ENCODE peak calls at places on chromosome 21, in ten cellular contexts. One of them, this sample, is unnamed.
A peak's percentile ranks its signal among the peaks of the same experiment; 100 is the strongest.

GRCh38 chr21:31850886-31851285 is 21.9 kb upstream of the HUNK start:
- DNase-seq in CD8-positive, alpha-beta memory T cell: no peak
- DNase-seq in stomach: no peak
- DNase-seq in Peyer's patch: no peak
- DNase-seq in fibroblast of lung: no peak
- DNase-seq in effector memory CD4-positive, alpha-beta T cell: no peak
- DNase-seq in aorta: no peak
- DNase-seq in breast epithelium: no peak
- DNase-seq in cardiac muscle cell: no peak
- DNase-seq in ovary: no peak
- DNase-seq in this sample: no peak

GRCh38 chr21:30104246-30104645 is 62.4 kb downstream of the CLDN17 start:
- DNase-seq in CD8-positive, alpha-beta memory T cell: no peak
- DNase-seq in stomach: no peak
- DNase-seq in Peyer's patch: no peak
- DNase-seq in fibroblast of lung: no peak
- DNase-seq in effector memory CD4-positive, alpha-beta T cell: no peak
- DNase-seq in aorta: no peak
- DNase-seq in breast epithelium: no peak
- DNase-seq in cardiac muscle cell: no peak
- DNase-seq in ovary: no peak
- DNase-seq in this sample: no peak

GRCh38 chr21:15992171-15992570 is 262.4 kb downstream of the USP25 start:
- DNase-seq in CD8-positive, alpha-beta memory T cell: no peak
- DNase-seq in stomach: no peak
- DNase-seq in Peyer's patch: no peak
- DNase-seq in fibroblast of lung: peak; percentile 49
- DNase-seq in effector memory CD4-positive, alpha-beta T cell: no peak
- DNase-seq in aorta: no peak
- DNase-seq in breast epithelium: no peak
- DNase-seq in cardiac muscle cell: no peak
- DNase-seq in ovary: no peak
- DNase-seq in this sample: no peak

GRCh38 chr21:41582866-41583265 is 74.9 kb upstream of the TMPRSS2 start:
- DNase-seq in CD8-positive, alpha-beta memory T cell: no peak
- DNase-seq in stomach: peak; percentile 23
- DNase-seq in Peyer's patch: no peak
- DNase-seq in fibroblast of lung: no peak
- DNase-seq in effector memory CD4-positive, alpha-beta T cell: no peak
- DNase-seq in aorta: no peak
- DNase-seq in breast epithelium: peak; percentile 13
- DNase-seq in cardiac muscle cell: no peak
- DNase-seq in ovary: no peak
- DNase-seq in this sample: no peak

GRCh38 chr21:29499734-29500343 is 201.1 kb downstream of the BACH1 start:
- DNase-seq in CD8-positive, alpha-beta memory T cell: no peak
- DNase-seq in stomach: no peak
- DNase-seq in Peyer's patch: no peak
- DNase-seq in fibroblast of lung: peak; percentile 13
- DNase-seq in effector memory CD4-positive, alpha-beta T cell: no peak
- DNase-seq in aorta: no peak
- DNase-seq in breast epithelium: no peak
- DNase-seq in cardiac muscle cell: no peak
- DNase-seq in ovary: no peak
- DNase-seq in this sample: no peak

GRCh38 chr21:23936224-23936623 is 1671.1 kb downstream of the MRPL39 start:
- DNase-seq in CD8-positive, alpha-beta memory T cell: no peak
- DNase-seq in stomach: no peak
- DNase-seq in Peyer's patch: no peak
- DNase-seq in fibroblast of lung: peak; percentile 16
- DNase-seq in effector memory CD4-positive, alpha-beta T cell: no peak
- DNase-seq in aorta: no peak
- DNase-seq in breast epithelium: no peak
- DNase-seq in cardiac muscle cell: peak; percentile 27
- DNase-seq in ovary: no peak
- DNase-seq in this sample: no peak

GRCh38 chr21:31098576-31099005 is 60.3 kb upstream of the KRTAP19-8 start:
- DNase-seq in CD8-positive, alpha-beta memory T cell: peak; percentile 67
- DNase-seq in stomach: peak; percentile 72
- DNase-seq in Peyer's patch: peak; percentile 67
- DNase-seq in fibroblast of lung: peak; percentile 45
- DNase-seq in effector memory CD4-positive, alpha-beta T cell: peak; percentile 44
- DNase-seq in aorta: peak; percentile 88
- DNase-seq in breast epithelium: peak; percentile 32
- DNase-seq in cardiac muscle cell: peak; percentile 74
- DNase-seq in ovary: peak; percentile 36
- DNase-seq in this sample: peak; percentile 31

GRCh38 chr21:34992736-34993135 is 56.4 kb downstream of the RUNX1 start:
- DNase-seq in CD8-positive, alpha-beta memory T cell: no peak
- DNase-seq in stomach: no peak
- DNase-seq in Peyer's patch: no peak
- DNase-seq in fibroblast of lung: peak; percentile 89
- DNase-seq in effector memory CD4-positive, alpha-beta T cell: no peak
- DNase-seq in aorta: peak; percentile 88
- DNase-seq in breast epithelium: peak; percentile 69
- DNase-seq in cardiac muscle cell: no peak
- DNase-seq in ovary: no peak
- DNase-seq in this sample: peak; percentile 65

GRCh38 chr21:31660134-31660565 is 657 bp downstream of the SOD1 start:
- DNase-seq in CD8-positive, alpha-beta memory T cell: no peak
- DNase-seq in stomach: no peak
- DNase-seq in Peyer's patch: no peak
- DNase-seq in fibroblast of lung: no peak
- DNase-seq in effector memory CD4-positive, alpha-beta T cell: no peak
- DNase-seq in aorta: peak; percentile 87
- DNase-seq in breast epithelium: no peak
- DNase-seq in cardiac muscle cell: peak; percentile 66
- DNase-seq in ovary: peak; percentile 47
- DNase-seq in this sample: no peak

GRCh38 chr21:34227386-34227852 is 136.4 kb upstream of the KCNE2 start:
- DNase-seq in CD8-positive, alpha-beta memory T cell: no peak
- DNase-seq in stomach: no peak
- DNase-seq in Peyer's patch: no peak
- DNase-seq in fibroblast of lung: peak; percentile 75
- DNase-seq in effector memory CD4-positive, alpha-beta T cell: no peak
- DNase-seq in aorta: peak; percentile 78
- DNase-seq in breast epithelium: no peak
- DNase-seq in cardiac muscle cell: no peak
- DNase-seq in ovary: peak; percentile 24
- DNase-seq in this sample: no peak

GRCh38 chr21:26795866-26796329 is 49.3 kb downstream of the ADAMTS1 start:
- DNase-seq in CD8-positive, alpha-beta memory T cell: no peak
- DNase-seq in stomach: peak; percentile 32
- DNase-seq in Peyer's patch: no peak
- DNase-seq in fibroblast of lung: peak; percentile 87
- DNase-seq in effector memory CD4-positive, alpha-beta T cell: no peak
- DNase-seq in aorta: no peak
- DNase-seq in breast epithelium: no peak
- DNase-seq in cardiac muscle cell: no peak
- DNase-seq in ovary: peak; percentile 96
- DNase-seq in this sample: no peak

GRCh38 chr21:31524140-31524539 is 135.4 kb upstream of the SOD1 start:
- DNase-seq in CD8-positive, alpha-beta memory T cell: no peak
- DNase-seq in stomach: no peak
- DNase-seq in Peyer's patch: no peak
- DNase-seq in fibroblast of lung: no peak
- DNase-seq in effector memory CD4-positive, alpha-beta T cell: no peak
- DNase-seq in aorta: no peak
- DNase-seq in breast epithelium: no peak
- DNase-seq in cardiac muscle cell: no peak
- DNase-seq in ovary: no peak
- DNase-seq in this sample: no peak

GRCh38 chr21:34989337-34990151 is 59.6 kb downstream of the RUNX1 start:
- DNase-seq in CD8-positive, alpha-beta memory T cell: no peak
- DNase-seq in stomach: no peak
- DNase-seq in Peyer's patch: no peak
- DNase-seq in fibroblast of lung: peak; percentile 75
- DNase-seq in effector memory CD4-positive, alpha-beta T cell: no peak
- DNase-seq in aorta: no peak
- DNase-seq in breast epithelium: no peak
- DNase-seq in cardiac muscle cell: no peak
- DNase-seq in ovary: no peak
- DNase-seq in this sample: no peak

GRCh38 chr21:26405735-26406361 is 167.2 kb downstream of the CYYR1 start:
- DNase-seq in CD8-positive, alpha-beta memory T cell: no peak
- DNase-seq in stomach: no peak
- DNase-seq in Peyer's patch: no peak
- DNase-seq in fibroblast of lung: peak; percentile 91
- DNase-seq in effector memory CD4-positive, alpha-beta T cell: no peak
- DNase-seq in aorta: no peak
- DNase-seq in breast epithelium: no peak
- DNase-seq in cardiac muscle cell: peak; percentile 35
- DNase-seq in ovary: no peak
- DNase-seq in this sample: no peak

GRCh38 chr21:38334866-38335265 is 78.1 kb downstream of the KCNJ15 start:
- DNase-seq in CD8-positive, alpha-beta memory T cell: no peak
- DNase-seq in stomach: no peak
- DNase-seq in Peyer's patch: no peak
- DNase-seq in fibroblast of lung: no peak
- DNase-seq in effector memory CD4-positive, alpha-beta T cell: no peak
- DNase-seq in aorta: no peak
- DNase-seq in breast epithelium: no peak
- DNase-seq in cardiac muscle cell: no peak
- DNase-seq in ovary: no peak
- DNase-seq in this sample: peak; percentile 68
- H3K4me1 ChIP-seq in CD8-positive, alpha-beta memory T cell: no peaks in the 10 kb centered on the region
- H3K4me1 ChIP-seq in stomach: no peaks in the 10 kb centered on the region
- H3K4me1 ChIP-seq in Peyer's patch: no peaks in the 10 kb centered on the region
- H3K4me1 ChIP-seq in fibroblast of lung: no peaks in the 10 kb centered on the region
- H3K4me1 ChIP-seq in effector memory CD4-positive, alpha-beta T cell: no peaks in the 10 kb centered on the region
- H3K4me1 ChIP-seq in aorta: no peaks in the 10 kb centered on the region
- H3K4me1 ChIP-seq in breast epithelium: no peaks in the 10 kb centered on the region
- H3K4me1 ChIP-seq in cardiac muscle cell: no peaks in the 10 kb centered on the region
- H3K4me1 ChIP-seq in ovary: no peaks in the 10 kb centered on the region
- H3K4me1 ChIP-seq in this sample: no peaks in the 10 kb centered on the region

DNA sequence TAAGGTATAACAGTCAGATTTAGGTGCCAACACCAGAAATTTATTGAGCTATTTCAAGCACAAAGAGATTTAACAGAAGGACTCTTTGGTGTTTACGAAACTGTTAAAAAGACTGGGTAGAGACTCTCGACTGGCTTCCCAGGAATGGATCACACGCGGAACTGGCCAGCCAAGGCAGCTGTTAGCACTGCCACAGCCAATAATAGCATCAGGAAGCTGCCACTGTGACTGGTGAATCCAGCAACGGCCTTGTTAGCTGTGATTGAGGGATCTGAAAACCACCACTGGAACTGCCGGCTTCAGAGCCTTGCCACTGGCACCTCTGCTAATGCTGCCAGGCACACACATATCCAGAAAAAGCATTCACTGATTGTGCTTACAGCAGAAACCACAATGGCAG is 10.6 kb upstream of the SIM2 start:
- DNase-seq in CD8-positive, alpha-beta memory T cell: no peak
- DNase-seq in stomach: no peak
- DNase-seq in Peyer's patch: no peak
- DNase-seq in fibroblast of lung: no peak
- DNase-seq in effector memory CD4-positive, alpha-beta T cell: no peak
- DNase-seq in aorta: no peak
- DNase-seq in breast epithelium: no peak
- DNase-seq in cardiac muscle cell: no peak
- DNase-seq in ovary: no peak
- DNase-seq in this sample: no peak
- H3K27me3 ChIP-seq in CD8-positive, alpha-beta memory T cell: peaks cover 29% of the 10 kb centered on the region
- H3K27me3 ChIP-seq in stomach: peaks cover 26% of the 10 kb centered on the region
- H3K27me3 ChIP-seq in Peyer's patch: peaks cover 24% of the 10 kb centered on the region
- H3K27me3 ChIP-seq in fibroblast of lung: peaks cover 50% of the 10 kb centered on the region
- H3K27me3 ChIP-seq in effector memory CD4-positive, alpha-beta T cell: peaks cover 12% of the 10 kb centered on the region
- H3K27me3 ChIP-seq in aorta: no peaks in the 10 kb centered on the region
- H3K27me3 ChIP-seq in breast epithelium: peaks cover 60% of the 10 kb centered on the region
- H3K27me3 ChIP-seq in cardiac muscle cell: peaks cover 90% of the 10 kb centered on the region
- H3K27me3 ChIP-seq in ovary: no peaks in the 10 kb centered on the region
- H3K27me3 ChIP-seq in this sample: peaks cover 8% of the 10 kb centered on the region

GRCh38 chr21:45460011-45460565 is 55.1 kb downstream of the COL18A1 start:
- DNase-seq in CD8-positive, alpha-beta memory T cell: no peak
- DNase-seq in stomach: no peak
- DNase-seq in Peyer's patch: peak; percentile 37
- DNase-seq in fibroblast of lung: no peak
- DNase-seq in effector memory CD4-positive, alpha-beta T cell: no peak
- DNase-seq in aorta: peak; percentile 73
- DNase-seq in breast epithelium: no peak
- DNase-seq in cardiac muscle cell: no peak
- DNase-seq in ovary: no peak
- DNase-seq in this sample: peak; percentile 64
- H3K4me1 ChIP-seq in CD8-positive, alpha-beta memory T cell: no peaks in the 10 kb centered on the region
- H3K4me1 ChIP-seq in stomach: peaks cover 10% of the 10 kb centered on the region
- H3K4me1 ChIP-seq in Peyer's patch: peaks cover 5% of the 10 kb centered on the region
- H3K4me1 ChIP-seq in fibroblast of lung: peaks cover 13% of the 10 kb centered on the region
- H3K4me1 ChIP-seq in effector memory CD4-positive, alpha-beta T cell: no peaks in the 10 kb centered on the region
- H3K4me1 ChIP-seq in aorta: no peaks in the 10 kb centered on the region
- H3K4me1 ChIP-seq in breast epithelium: peaks cover 8% of the 10 kb centered on the region
- H3K4me1 ChIP-seq in cardiac muscle cell: no peaks in the 10 kb centered on the region
- H3K4me1 ChIP-seq in ovary: peaks cover 7% of the 10 kb centered on the region
- H3K4me1 ChIP-seq in this sample: peaks cover 3% of the 10 kb centered on the region

GRCh38 chr21:42661688-42662429 is 8.4 kb downstream of the PDE9A start:
- DNase-seq in CD8-positive, alpha-beta memory T cell: no peak
- DNase-seq in stomach: no peak
- DNase-seq in Peyer's patch: no peak
- DNase-seq in fibroblast of lung: no peak
- DNase-seq in effector memory CD4-positive, alpha-beta T cell: no peak
- DNase-seq in aorta: no peak
- DNase-seq in breast epithelium: no peak
- DNase-seq in cardiac muscle cell: no peak
- DNase-seq in ovary: no peak
- DNase-seq in this sample: no peak

GRCh38 chr21:42658320-42659105 is 5.1 kb downstream of the PDE9A start:
- DNase-seq in CD8-positive, alpha-beta memory T cell: no peak
- DNase-seq in stomach: no peak
- DNase-seq in Peyer's patch: no peak
- DNase-seq in fibroblast of lung: no peak
- DNase-seq in effector memory CD4-positive, alpha-beta T cell: no peak
- DNase-seq in aorta: no peak
- DNase-seq in breast epithelium: no peak
- DNase-seq in cardiac muscle cell: no peak
- DNase-seq in ovary: no peak
- DNase-seq in this sample: no peak

GRCh38 chr21:42657676-42658319 is 4.4 kb downstream of the PDE9A start:
- DNase-seq in CD8-positive, alpha-beta memory T cell: no peak
- DNase-seq in stomach: no peak
- DNase-seq in Peyer's patch: no peak
- DNase-seq in fibroblast of lung: no peak
- DNase-seq in effector memory CD4-positive, alpha-beta T cell: no peak
- DNase-seq in aorta: no peak
- DNase-seq in breast epithelium: no peak
- DNase-seq in cardiac muscle cell: no peak
- DNase-seq in ovary: no peak
- DNase-seq in this sample: peak; percentile 80

GRCh38 chr21:42660118-42660470 is 6.7 kb downstream of the PDE9A start:
- DNase-seq in CD8-positive, alpha-beta memory T cell: no peak
- DNase-seq in stomach: no peak
- DNase-seq in Peyer's patch: no peak
- DNase-seq in fibroblast of lung: no peak
- DNase-seq in effector memory CD4-positive, alpha-beta T cell: no peak
- DNase-seq in aorta: no peak
- DNase-seq in breast epithelium: no peak
- DNase-seq in cardiac muscle cell: no peak
- DNase-seq in ovary: no peak
- DNase-seq in this sample: no peak

GRCh38 chr21:42659416-42660117 is 6.1 kb downstream of the PDE9A start:
- DNase-seq in CD8-positive, alpha-beta memory T cell: no peak
- DNase-seq in stomach: no peak
- DNase-seq in Peyer's patch: no peak
- DNase-seq in fibroblast of lung: no peak
- DNase-seq in effector memory CD4-positive, alpha-beta T cell: no peak
- DNase-seq in aorta: no peak
- DNase-seq in breast epithelium: no peak
- DNase-seq in cardiac muscle cell: no peak
- DNase-seq in ovary: no peak
- DNase-seq in this sample: no peak
- H3K27me3 ChIP-seq in CD8-positive, alpha-beta memory T cell: peaks cover 3% of the 10 kb centered on the region
- H3K27me3 ChIP-seq in stomach: peaks cover 9% of the 10 kb centered on the region
- H3K27me3 ChIP-seq in Peyer's patch: no peaks in the 10 kb centered on the region
- H3K27me3 ChIP-seq in fibroblast of lung: peaks cover 8% of the 10 kb centered on the region
- H3K27me3 ChIP-seq in effector memory CD4-positive, alpha-beta T cell: no peaks in the 10 kb centered on the region
- H3K27me3 ChIP-seq in aorta: no peaks in the 10 kb centered on the region
- H3K27me3 ChIP-seq in breast epithelium: no peaks in the 10 kb centered on the region
- H3K27me3 ChIP-seq in cardiac muscle cell: no peaks in the 10 kb centered on the region
- H3K27me3 ChIP-seq in ovary: no peaks in the 10 kb centered on the region
- H3K27me3 ChIP-seq in this sample: no peaks in the 10 kb centered on the region

This sample was measured in upper lobe of left lung.